ENCODE peak calls at places on chromosomes 12 and 14, in five cellular contexts. One of them, this sample, is unnamed.

GRCh38 chr12:28855761-28856160 is 293.3 kb upstream of the FAR2 start:
- DNase-seq in HCT116: no peak
- DNase-seq in NB4: no peak
- DNase-seq in IMR-90: no peak
- DNase-seq in lower leg skin: no peak
- DNase-seq in this sample: no peak

GRCh38 chr12:1531654-1532366 is 62.6 kb downstream of the FBXL14 start:
- DNase-seq in HCT116: no peak
- DNase-seq in NB4: no peak
- DNase-seq in IMR-90: no peak
- DNase-seq in lower leg skin: peak
- DNase-seq in this sample: no peak

GRCh38 chr14:54606631-54607133 is 39.8 kb downstream of the SAMD4A start:
- DNase-seq in HCT116: no peak
- DNase-seq in NB4: no peak
- DNase-seq in IMR-90: peak
- DNase-seq in lower leg skin: no peak
- DNase-seq in this sample: peak

GRCh38 chr12:64181504-64182291 is 40.4 kb downstream of the KICS2 start:
- DNase-seq in HCT116: peak
- DNase-seq in NB4: peak
- DNase-seq in IMR-90: peak
- DNase-seq in lower leg skin: no peak
- DNase-seq in this sample: no peak

GRCh38 chr14:78598046-78598652 is 428.0 kb downstream of the NRXN3 start:
- DNase-seq in HCT116: peak
- DNase-seq in NB4: peak
- DNase-seq in IMR-90: peak
- DNase-seq in lower leg skin: no peak
- DNase-seq in this sample: peak

GRCh38 chr12:6154730-6155459 is 30.4 kb upstream of the VWF start:
- DNase-seq in HCT116: no peak
- DNase-seq in NB4: no peak
- DNase-seq in IMR-90: no peak
- DNase-seq in lower leg skin: peak
- DNase-seq in this sample: peak

GRCh38 chr12:107894589-107894988 is 120.1 kb downstream of the ASCL4 start:
- DNase-seq in HCT116: no peak
- DNase-seq in NB4: no peak
- DNase-seq in IMR-90: no peak
- DNase-seq in lower leg skin: no peak
- DNase-seq in this sample: no peak

GRCh38 chr12:58750484-58750883 is 169.8 kb downstream of the LRIG3 start:
- DNase-seq in HCT116: no peak
- DNase-seq in NB4: no peak
- DNase-seq in IMR-90: peak
- DNase-seq in lower leg skin: no peak
- DNase-seq in this sample: no peak

GRCh38 chr12:119802472-119802871 is 74.6 kb downstream of the CIT start:
- DNase-seq in HCT116: no peak
- DNase-seq in NB4: no peak
- DNase-seq in IMR-90: peak
- DNase-seq in lower leg skin: peak
- DNase-seq in this sample: no peak

GRCh38 chr12:101455685-101456084 is 19.5 kb upstream of the SPIC start:
- DNase-seq in HCT116: no peak
- DNase-seq in NB4: no peak
- DNase-seq in IMR-90: no peak
- DNase-seq in lower leg skin: no peak
- DNase-seq in this sample: no peak

GRCh38 chr14:56189306-56189705 is 71.1 kb downstream of the PELI2 start:
- DNase-seq in HCT116: no peak
- DNase-seq in NB4: no peak
- DNase-seq in IMR-90: peak
- DNase-seq in lower leg skin: no peak
- DNase-seq in this sample: no peak

GRCh38 chr12:29971431-29971830 is 187.7 kb upstream of the TMTC1 start:
- DNase-seq in HCT116: no peak
- DNase-seq in NB4: no peak
- DNase-seq in IMR-90: no peak
- DNase-seq in lower leg skin: no peak
- DNase-seq in this sample: no peak

GRCh38 chr12:77116277-77116676 is 50.9 kb upstream of the E2F7 start:
- DNase-seq in HCT116: no peak
- DNase-seq in NB4: no peak
- DNase-seq in IMR-90: peak
- DNase-seq in lower leg skin: no peak
- DNase-seq in this sample: no peak

GRCh38 chr12:120390540-120391120 is 21.7 kb upstream of the MSI1 start:
- DNase-seq in HCT116: no peak
- DNase-seq in NB4: no peak
- DNase-seq in IMR-90: no peak
- DNase-seq in lower leg skin: no peak
- DNase-seq in this sample: no peak

GRCh38 chr12:49883065-49883464 is 20.6 kb downstream of the FAIM2 start:
- DNase-seq in HCT116: no peak
- DNase-seq in NB4: no peak
- DNase-seq in IMR-90: no peak
- DNase-seq in lower leg skin: no peak
- DNase-seq in this sample: no peak

GRCh38 chr12:68310370-68310769 is 21.8 kb downstream of the MDM1 start:
- DNase-seq in HCT116: no peak
- DNase-seq in NB4: no peak
- DNase-seq in IMR-90: peak
- DNase-seq in lower leg skin: no peak
- DNase-seq in this sample: no peak

GRCh38 chr12:6767592-6768384 is 1.6 kb downstream of the PTMS start:
- DNase-seq in HCT116: no peak
- DNase-seq in NB4: no peak
- DNase-seq in IMR-90: peak
- DNase-seq in lower leg skin: no peak
- DNase-seq in this sample: no peak

GRCh38 chr12:130700492-130701401 is 15.4 kb downstream of the RIMBP2 start:
- DNase-seq in HCT116: no peak
- DNase-seq in NB4: no peak
- DNase-seq in IMR-90: no peak
- DNase-seq in lower leg skin: peak
- DNase-seq in this sample: no peak

GRCh38 chr14:46999661-47000060 is 348.1 kb upstream of the RPL10L start:
- DNase-seq in HCT116: no peak
- DNase-seq in NB4: no peak
- DNase-seq in IMR-90: no peak
- DNase-seq in lower leg skin: no peak
- DNase-seq in this sample: no peak

GRCh38 chr14:33589334-33589733 is 361.5 kb downstream of the EGLN3 start:
- DNase-seq in HCT116: no peak
- DNase-seq in NB4: no peak
- DNase-seq in IMR-90: peak
- DNase-seq in lower leg skin: no peak
- DNase-seq in this sample: no peak

GRCh38 chr12:113382206-113382605 is 21.5 kb downstream of the SDS start:
- DNase-seq in HCT116: no peak
- DNase-seq in NB4: no peak
- DNase-seq in IMR-90: no peak
- DNase-seq in lower leg skin: no peak
- DNase-seq in this sample: no peak

GRCh38 chr14:99821519-99822165 is 28.4 kb downstream of the EML1 start:
- DNase-seq in HCT116: no peak
- DNase-seq in NB4: peak
- DNase-seq in IMR-90: peak
- DNase-seq in lower leg skin: peak
- DNase-seq in this sample: no peak

GRCh38 chr12:62933220-62933870 is 1.6 kb downstream of the PPM1H start:
- DNase-seq in HCT116: no peak
- DNase-seq in NB4: no peak
- DNase-seq in IMR-90: no peak
- DNase-seq in lower leg skin: no peak
- DNase-seq in this sample: peak

GRCh38 chr14:93106541-93107156 is 9.1 kb downstream of the ITPK1 start:
- DNase-seq in HCT116: no peak
- DNase-seq in NB4: no peak
- DNase-seq in IMR-90: no peak
- DNase-seq in lower leg skin: no peak
- DNase-seq in this sample: no peak

GRCh38 chr12:42641231-42641630 is 51.7 kb upstream of the PRICKLE1 start:
- DNase-seq in HCT116: no peak
- DNase-seq in NB4: no peak
- DNase-seq in IMR-90: peak
- DNase-seq in lower leg skin: no peak
- DNase-seq in this sample: no peak

GRCh38 chr12:122820138-122820537 is 15.1 kb upstream of the HIP1R start:
- DNase-seq in HCT116: no peak
- DNase-seq in NB4: no peak
- DNase-seq in IMR-90: no peak
- DNase-seq in lower leg skin: no peak
- DNase-seq in this sample: no peak

GRCh38 chr12:2288471-2288870 is 235.7 kb downstream of the CACNA1C start:
- DNase-seq in HCT116: no peak
- DNase-seq in NB4: no peak
- DNase-seq in IMR-90: no peak
- DNase-seq in lower leg skin: peak
- DNase-seq in this sample: no peak

GRCh38 chr14:104804481-104805325 is 3.8 kb downstream of the ZBTB42 start:
- DNase-seq in HCT116: no peak
- DNase-seq in NB4: peak
- DNase-seq in IMR-90: no peak
- DNase-seq in lower leg skin: no peak
- DNase-seq in this sample: no peak

GRCh38 chr14:104802120-104802912 is 1.4 kb downstream of the ZBTB42 start:
- DNase-seq in HCT116: no peak
- DNase-seq in NB4: no peak
- DNase-seq in IMR-90: no peak
- DNase-seq in lower leg skin: no peak
- DNase-seq in this sample: no peak

GRCh38 chr14:104802913-104803184 is 1.9 kb downstream of the ZBTB42 start:
- DNase-seq in HCT116: no peak
- DNase-seq in NB4: no peak
- DNase-seq in IMR-90: no peak
- DNase-seq in lower leg skin: no peak
- DNase-seq in this sample: no peak

GRCh38 chr14:104803916-104804371 is 3.0 kb downstream of the ZBTB42 start:
- DNase-seq in HCT116: no peak
- DNase-seq in NB4: peak
- DNase-seq in IMR-90: peak
- DNase-seq in lower leg skin: no peak
- DNase-seq in this sample: no peak

DNA sequence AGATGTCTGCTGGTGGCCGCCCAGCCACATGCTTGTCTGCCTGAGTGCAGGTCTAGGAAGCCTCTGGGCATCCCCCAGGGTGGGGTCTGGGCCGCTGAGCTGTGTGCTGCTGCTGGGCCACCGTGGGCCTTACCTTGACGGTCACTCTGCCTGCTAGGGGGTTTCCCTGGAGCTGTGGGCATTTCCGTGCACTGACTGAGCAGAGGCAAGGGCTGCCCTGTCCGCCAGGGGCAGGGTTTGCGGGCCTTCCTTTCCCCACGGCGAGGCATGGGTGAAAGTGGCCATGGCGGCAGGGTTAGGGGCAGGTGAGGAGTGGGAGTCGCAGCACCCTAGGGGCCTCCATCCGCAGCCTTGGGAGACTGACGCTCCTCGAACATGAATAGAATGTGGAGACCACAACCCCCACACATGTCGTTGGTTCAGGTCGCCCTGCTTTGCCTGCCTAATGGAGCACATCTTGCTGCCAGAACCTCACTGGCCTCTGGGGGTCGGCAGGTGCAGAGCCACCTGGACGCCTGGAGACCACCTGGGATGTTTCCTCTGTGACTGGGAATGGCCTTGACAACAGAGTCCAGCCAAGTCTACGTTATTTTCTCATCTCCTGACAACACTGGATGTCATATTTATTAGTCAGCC is 2.5 kb downstream of the ZBTB42 start:
- DNase-seq in HCT116: no peak
- DNase-seq in NB4: no peak
- DNase-seq in IMR-90: no peak
- DNase-seq in lower leg skin: no peak
- DNase-seq in this sample: no peak
- H3K4me3 ChIP-seq in HCT116: no peak
- H3K4me3 ChIP-seq in NB4: no peak
- H3K4me3 ChIP-seq in IMR-90: no peak
- H3K4me3 ChIP-seq in lower leg skin: no peak
- H3K4me3 ChIP-seq in this sample: no peak

DNA sequence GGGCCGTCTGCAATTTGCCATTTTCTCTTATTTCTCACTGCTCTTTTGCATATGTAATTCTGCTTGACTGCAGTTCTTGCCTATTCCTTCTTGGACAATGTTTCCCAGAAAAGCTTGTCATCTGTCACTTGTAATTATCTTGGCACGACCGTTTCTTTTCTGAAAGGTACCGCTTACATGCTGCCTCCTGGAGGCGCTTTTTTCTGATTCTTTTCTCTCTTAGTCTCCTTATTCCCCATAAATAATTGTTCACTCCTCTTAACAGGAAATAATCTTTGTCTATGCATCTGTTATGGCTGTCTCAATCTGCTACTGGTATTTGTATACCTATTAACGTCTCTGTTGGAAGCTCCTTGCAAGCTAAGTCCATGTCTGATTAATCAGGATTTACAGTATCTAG is 1.3 kb upstream of the ALDH1L2 start:
- DNase-seq in HCT116: no peak
- DNase-seq in NB4: no peak
- DNase-seq in IMR-90: no peak
- DNase-seq in lower leg skin: no peak
- DNase-seq in this sample: no peak
- TF ChIP-seq POLR2A in HCT116: no peak
- TF ChIP-seq POLR2A in NB4: no peak
- TF ChIP-seq POLR2A in IMR-90: no peak
- TF ChIP-seq POLR2A in lower leg skin: no peak
- TF ChIP-seq POLR2A in this sample: no peak

GRCh38 chr14:36580856-36581831 is 1.3 kb downstream of the NKX2-8 start:
- DNase-seq in HCT116: no peak
- DNase-seq in NB4: no peak
- DNase-seq in IMR-90: peak
- DNase-seq in lower leg skin: no peak
- DNase-seq in this sample: no peak
- H3K4me3 ChIP-seq in HCT116: peak
- H3K4me3 ChIP-seq in NB4: no peak
- H3K4me3 ChIP-seq in IMR-90: peak
- H3K4me3 ChIP-seq in lower leg skin: no peak
- H3K4me3 ChIP-seq in this sample: peak

DNA sequence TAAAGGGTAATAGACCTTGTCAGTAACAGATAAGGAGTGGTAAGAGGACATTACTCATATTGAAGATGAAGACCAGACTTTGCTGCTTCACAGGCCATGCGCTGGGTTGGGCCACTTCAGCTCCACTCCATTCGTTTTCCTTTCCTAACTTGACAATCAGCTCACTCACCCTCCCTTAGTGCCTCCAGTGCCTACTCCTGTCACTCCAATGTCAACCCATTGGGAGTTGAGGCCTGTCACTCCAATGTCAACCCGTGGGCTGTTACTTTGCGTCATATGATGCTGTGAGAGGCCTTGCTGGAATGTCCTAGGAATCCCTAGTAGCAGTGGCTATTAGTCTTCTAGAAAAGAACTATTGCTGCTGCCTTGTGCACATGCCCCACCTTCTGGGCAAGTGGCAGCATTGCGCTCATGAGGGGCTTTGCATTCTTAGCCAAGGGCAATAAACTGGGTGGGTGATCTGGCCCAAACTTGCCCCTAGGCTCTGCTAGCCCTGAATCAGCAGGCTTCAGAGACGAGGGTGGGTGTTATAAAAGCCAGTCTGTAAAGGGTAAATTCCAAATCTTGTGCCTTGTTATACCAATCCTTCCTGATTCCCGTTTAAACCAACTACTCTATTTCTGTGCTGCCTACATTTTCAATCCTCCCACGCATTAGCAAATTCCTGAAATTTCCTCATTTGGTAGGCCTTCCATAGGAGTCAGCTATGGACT is 36.1 kb downstream of the BAZ2A start:
- DNase-seq in HCT116: peak
- DNase-seq in NB4: peak
- DNase-seq in IMR-90: peak
- DNase-seq in lower leg skin: no peak
- DNase-seq in this sample: no peak
- TF ChIP-seq POLR2A in HCT116: no peak
- TF ChIP-seq POLR2A in NB4: no peak
- TF ChIP-seq POLR2A in IMR-90: peak
- TF ChIP-seq POLR2A in lower leg skin: no peak
- TF ChIP-seq POLR2A in this sample: no peak